ENCODE peak calls at places on chromosomes 2 and 18, in eight cellular contexts. O, Z, S, D, H, B, E and M are unnamed samples.

GRCh38 chr2:108925735-108926134 is 63.3 kb downstream of the EDAR start:
- DNase-seq in Z (peak), B (no peak), O (no peak), H (no peak), E (no peak), S (no peak), D (no peak), M (no peak)

GRCh38 chr2:109663721-109664120 is 49.6 kb downstream of the SOWAHC start:
- DNase-seq in D (no peak), E (peak), H (peak), B (no peak), S (no peak), Z (no peak), O (no peak), M (no peak)

GRCh38 chr18:9400197-9400596 is 65.6 kb downstream of the TWSG1 start:
- DNase-seq in H (no peak), B (no peak), D (no peak), Z (no peak), O (no peak), S (no peak), E (no peak), M (no peak)

GRCh38 chr2:39158351-39158750 is 37.5 kb upstream of the SOS1 start:
- DNase-seq in B (no peak), S (no peak), D (no peak), E (no peak), O (no peak), Z (no peak), H (no peak), M (no peak)

GRCh38 chr2:65122313-65122712 is 7.6 kb downstream of the RAB1A start:
- DNase-seq in O (no peak), S (no peak), H (no peak), E (no peak), Z (no peak), B (no peak), D (no peak), M (no peak)

GRCh38 chr2:33340265-33340664 is 136.2 kb upstream of the RASGRP3 start:
- DNase-seq in D (no peak), B (no peak), O (peak), S (no peak), H (no peak), Z (no peak), E (peak), M (no peak)

GRCh38 chr18:58761970-58762780 is 90.9 kb downstream of the MALT1 start:
- DNase-seq in E (no peak), O (no peak), S (no peak), B (no peak), H (no peak), Z (no peak), D (no peak), M (no peak)

GRCh38 chr2:98334439-98335078 is 11.7 kb upstream of the CNGA3 start:
- DNase-seq in Z (peak), S (no peak), B (no peak), E (no peak), D (no peak), O (peak), H (no peak), M (no peak)

GRCh38 chr18:13653746-13654455 is 72.5 kb downstream of the FAM210A start:
- DNase-seq in Z (no peak), B (no peak), H (no peak), S (no peak), E (no peak), D (no peak), O (no peak), M (no peak)

GRCh38 chr18:657311-657997 is at the start of gene TYMS:
- DNase-seq in S (peak), B (no peak), D (no peak), H (peak), O (peak), Z (peak), E (peak), M (no peak)

GRCh38 chr2:231270221-231271114 is 72.0 kb downstream of the ARMC9 start:
- DNase-seq in Z (no peak), B (no peak), O (no peak), D (no peak), H (no peak), E (no peak), S (no peak), M (no peak)